ENCODE peak calls at places on chromosomes 16 and 17, in ten cellular contexts. One of them, this sample, is unnamed.

GRCh38 chr17:73465851-73466250 is 154.1 kb upstream of the CDC42EP4 start:
- DNase-seq in NCI-H2081: no peak
- DNase-seq in GM10248: no peak
- DNase-seq in retina: no peak
- DNase-seq in iris pigment epithelial cell: no peak
- DNase-seq in HL-60: no peak
- DNase-seq in activated CD8-positive, alpha-beta memory T cell treated with anti-CD3 and anti-CD28 coated beads, Interleukin-2, amount 50 U/mL, for 4 hours: no peak
- DNase-seq in NCI-H774: no peak
- DNase-seq in NCI-H1417: no peak
- DNase-seq in EL: no peak
- DNase-seq in this sample: no peak

GRCh38 chr16:9077001-9077809 is 14.2 kb upstream of the HAPSTR1 start:
- DNase-seq in NCI-H2081: no peak
- DNase-seq in GM10248: no peak
- DNase-seq in retina: no peak
- DNase-seq in iris pigment epithelial cell: peak
- DNase-seq in HL-60: peak
- DNase-seq in activated CD8-positive, alpha-beta memory T cell treated with anti-CD3 and anti-CD28 coated beads, Interleukin-2, amount 50 U/mL, for 4 hours: no peak
- DNase-seq in NCI-H774: no peak
- DNase-seq in NCI-H1417: no peak
- DNase-seq in EL: peak
- DNase-seq in this sample: no peak

GRCh38 chr16:64428463-64428862 is 693.4 kb downstream of the CDH11 start:
- DNase-seq in NCI-H2081: no peak
- DNase-seq in GM10248: no peak
- DNase-seq in retina: no peak
- DNase-seq in iris pigment epithelial cell: peak
- DNase-seq in HL-60: no peak
- DNase-seq in activated CD8-positive, alpha-beta memory T cell treated with anti-CD3 and anti-CD28 coated beads, Interleukin-2, amount 50 U/mL, for 4 hours: no peak
- DNase-seq in NCI-H774: no peak
- DNase-seq in NCI-H1417: no peak
- DNase-seq in EL: peak
- DNase-seq in this sample: no peak

GRCh38 chr17:49715717-49716279 is 8.0 kb upstream of the SLC35B1 start:
- DNase-seq in NCI-H2081: peak
- DNase-seq in GM10248: no peak
- DNase-seq in retina: no peak
- DNase-seq in iris pigment epithelial cell: no peak
- DNase-seq in HL-60: no peak
- DNase-seq in activated CD8-positive, alpha-beta memory T cell treated with anti-CD3 and anti-CD28 coated beads, Interleukin-2, amount 50 U/mL, for 4 hours: peak
- DNase-seq in NCI-H774: no peak
- DNase-seq in NCI-H1417: no peak
- DNase-seq in EL: no peak
- DNase-seq in this sample: no peak

GRCh38 chr16:20056436-20056835 is 17.3 kb downstream of the GPR139 start:
- DNase-seq in NCI-H2081: no peak
- DNase-seq in GM10248: no peak
- DNase-seq in retina: no peak
- DNase-seq in iris pigment epithelial cell: no peak
- DNase-seq in HL-60: no peak
- DNase-seq in activated CD8-positive, alpha-beta memory T cell treated with anti-CD3 and anti-CD28 coated beads, Interleukin-2, amount 50 U/mL, for 4 hours: no peak
- DNase-seq in NCI-H774: no peak
- DNase-seq in NCI-H1417: no peak
- DNase-seq in EL: no peak
- DNase-seq in this sample: no peak

GRCh38 chr17:79050591-79050990 is 24.0 kb upstream of the ENGASE start:
- DNase-seq in NCI-H2081: no peak
- DNase-seq in GM10248: no peak
- DNase-seq in retina: no peak
- DNase-seq in iris pigment epithelial cell: no peak
- DNase-seq in HL-60: no peak
- DNase-seq in activated CD8-positive, alpha-beta memory T cell treated with anti-CD3 and anti-CD28 coated beads, Interleukin-2, amount 50 U/mL, for 4 hours: no peak
- DNase-seq in NCI-H774: no peak
- DNase-seq in NCI-H1417: no peak
- DNase-seq in EL: no peak
- DNase-seq in this sample: no peak

GRCh38 chr16:58513874-58514273 is 1.4 kb upstream of the SETD6 start:
- DNase-seq in NCI-H2081: no peak
- DNase-seq in GM10248: no peak
- DNase-seq in retina: no peak
- DNase-seq in iris pigment epithelial cell: peak
- DNase-seq in HL-60: no peak
- DNase-seq in activated CD8-positive, alpha-beta memory T cell treated with anti-CD3 and anti-CD28 coated beads, Interleukin-2, amount 50 U/mL, for 4 hours: no peak
- DNase-seq in NCI-H774: no peak
- DNase-seq in NCI-H1417: no peak
- DNase-seq in EL: peak
- DNase-seq in this sample: no peak

GRCh38 chr17:10879110-10879509 is 41.2 kb upstream of the PIRT start:
- DNase-seq in NCI-H2081: no peak
- DNase-seq in GM10248: no peak
- DNase-seq in retina: peak
- DNase-seq in iris pigment epithelial cell: peak
- DNase-seq in HL-60: peak
- DNase-seq in activated CD8-positive, alpha-beta memory T cell treated with anti-CD3 and anti-CD28 coated beads, Interleukin-2, amount 50 U/mL, for 4 hours: no peak
- DNase-seq in NCI-H774: no peak
- DNase-seq in NCI-H1417: no peak
- DNase-seq in EL: no peak
- DNase-seq in this sample: no peak

GRCh38 chr17:40035162-40035559 is 19.0 kb downstream of the MED24 start:
- DNase-seq in NCI-H2081: no peak
- DNase-seq in GM10248: no peak
- DNase-seq in retina: peak
- DNase-seq in iris pigment epithelial cell: peak
- DNase-seq in HL-60: peak
- DNase-seq in activated CD8-positive, alpha-beta memory T cell treated with anti-CD3 and anti-CD28 coated beads, Interleukin-2, amount 50 U/mL, for 4 hours: no peak
- DNase-seq in NCI-H774: peak
- DNase-seq in NCI-H1417: no peak
- DNase-seq in EL: peak
- DNase-seq in this sample: no peak

GRCh38 chr16:27298132-27298531 is 15.6 kb upstream of the IL4R start:
- DNase-seq in NCI-H2081: no peak
- DNase-seq in GM10248: no peak
- DNase-seq in retina: no peak
- DNase-seq in iris pigment epithelial cell: no peak
- DNase-seq in HL-60: no peak
- DNase-seq in activated CD8-positive, alpha-beta memory T cell treated with anti-CD3 and anti-CD28 coated beads, Interleukin-2, amount 50 U/mL, for 4 hours: no peak
- DNase-seq in NCI-H774: no peak
- DNase-seq in NCI-H1417: no peak
- DNase-seq in EL: no peak
- DNase-seq in this sample: no peak

GRCh38 chr17:29664743-29665479 is 42.2 kb upstream of the CORO6 start:
- DNase-seq in NCI-H2081: no peak
- DNase-seq in GM10248: peak
- DNase-seq in retina: no peak
- DNase-seq in iris pigment epithelial cell: peak
- DNase-seq in HL-60: no peak
- DNase-seq in activated CD8-positive, alpha-beta memory T cell treated with anti-CD3 and anti-CD28 coated beads, Interleukin-2, amount 50 U/mL, for 4 hours: no peak
- DNase-seq in NCI-H774: no peak
- DNase-seq in NCI-H1417: no peak
- DNase-seq in EL: peak
- DNase-seq in this sample: no peak

GRCh38 chr16:30893082-30893743 is 664 bp downstream of the BCL7C start:
- DNase-seq in NCI-H2081: no peak
- DNase-seq in GM10248: no peak
- DNase-seq in retina: no peak
- DNase-seq in iris pigment epithelial cell: no peak
- DNase-seq in HL-60: peak
- DNase-seq in activated CD8-positive, alpha-beta memory T cell treated with anti-CD3 and anti-CD28 coated beads, Interleukin-2, amount 50 U/mL, for 4 hours: no peak
- DNase-seq in NCI-H774: no peak
- DNase-seq in NCI-H1417: no peak
- DNase-seq in EL: no peak
- DNase-seq in this sample: no peak

GRCh38 chr17:58176200-58176599 is 9.4 kb downstream of the OR4D2 start:
- DNase-seq in NCI-H2081: no peak
- DNase-seq in GM10248: no peak
- DNase-seq in retina: no peak
- DNase-seq in iris pigment epithelial cell: peak
- DNase-seq in HL-60: no peak
- DNase-seq in activated CD8-positive, alpha-beta memory T cell treated with anti-CD3 and anti-CD28 coated beads, Interleukin-2, amount 50 U/mL, for 4 hours: no peak
- DNase-seq in NCI-H774: no peak
- DNase-seq in NCI-H1417: no peak
- DNase-seq in EL: no peak
- DNase-seq in this sample: no peak

GRCh38 chr16:892536-893255 is 78.1 kb downstream of the LMF1 start:
- DNase-seq in NCI-H2081: no peak
- DNase-seq in GM10248: no peak
- DNase-seq in retina: no peak
- DNase-seq in iris pigment epithelial cell: no peak
- DNase-seq in HL-60: no peak
- DNase-seq in activated CD8-positive, alpha-beta memory T cell treated with anti-CD3 and anti-CD28 coated beads, Interleukin-2, amount 50 U/mL, for 4 hours: no peak
- DNase-seq in NCI-H774: no peak
- DNase-seq in NCI-H1417: no peak
- DNase-seq in EL: no peak
- DNase-seq in this sample: no peak

GRCh38 chr17:49995055-49995738 is at the start of gene DLX3:
- DNase-seq in NCI-H2081: peak
- DNase-seq in GM10248: no peak
- DNase-seq in retina: peak
- DNase-seq in iris pigment epithelial cell: peak
- DNase-seq in HL-60: peak
- DNase-seq in activated CD8-positive, alpha-beta memory T cell treated with anti-CD3 and anti-CD28 coated beads, Interleukin-2, amount 50 U/mL, for 4 hours: no peak
- DNase-seq in NCI-H774: peak
- DNase-seq in NCI-H1417: peak
- DNase-seq in EL: peak
- DNase-seq in this sample: peak

GRCh38 chr17:31538080-31538762 is 146.7 kb downstream of the RAB11FIP4 start:
- DNase-seq in NCI-H2081: no peak
- DNase-seq in GM10248: peak
- DNase-seq in retina: no peak
- DNase-seq in iris pigment epithelial cell: no peak
- DNase-seq in HL-60: no peak
- DNase-seq in activated CD8-positive, alpha-beta memory T cell treated with anti-CD3 and anti-CD28 coated beads, Interleukin-2, amount 50 U/mL, for 4 hours: no peak
- DNase-seq in NCI-H774: no peak
- DNase-seq in NCI-H1417: no peak
- DNase-seq in EL: no peak
- DNase-seq in this sample: no peak

GRCh38 chr16:88524274-88524972 is 45.8 kb upstream of the ZC3H18 start:
- DNase-seq in NCI-H2081: no peak
- DNase-seq in GM10248: no peak
- DNase-seq in retina: no peak
- DNase-seq in iris pigment epithelial cell: no peak
- DNase-seq in HL-60: no peak
- DNase-seq in activated CD8-positive, alpha-beta memory T cell treated with anti-CD3 and anti-CD28 coated beads, Interleukin-2, amount 50 U/mL, for 4 hours: no peak
- DNase-seq in NCI-H774: no peak
- DNase-seq in NCI-H1417: no peak
- DNase-seq in EL: no peak
- DNase-seq in this sample: no peak

GRCh38 chr17:72338847-72339790 is 218.3 kb downstream of the SOX9 start:
- DNase-seq in NCI-H2081: no peak
- DNase-seq in GM10248: no peak
- DNase-seq in retina: peak
- DNase-seq in iris pigment epithelial cell: peak
- DNase-seq in HL-60: no peak
- DNase-seq in activated CD8-positive, alpha-beta memory T cell treated with anti-CD3 and anti-CD28 coated beads, Interleukin-2, amount 50 U/mL, for 4 hours: no peak
- DNase-seq in NCI-H774: peak
- DNase-seq in NCI-H1417: no peak
- DNase-seq in EL: peak
- DNase-seq in this sample: no peak

GRCh38 chr17:83081561-83082201 is 2.3 kb downstream of the METRNL start:
- DNase-seq in NCI-H2081: no peak
- DNase-seq in GM10248: peak
- DNase-seq in retina: peak
- DNase-seq in iris pigment epithelial cell: no peak
- DNase-seq in HL-60: no peak
- DNase-seq in activated CD8-positive, alpha-beta memory T cell treated with anti-CD3 and anti-CD28 coated beads, Interleukin-2, amount 50 U/mL, for 4 hours: peak
- DNase-seq in NCI-H774: no peak
- DNase-seq in NCI-H1417: no peak
- DNase-seq in EL: no peak
- DNase-seq in this sample: no peak

GRCh38 chr16:56985288-56985961 is 3.9 kb upstream of the NLRC5 start:
- DNase-seq in NCI-H2081: no peak
- DNase-seq in GM10248: no peak
- DNase-seq in retina: peak
- DNase-seq in iris pigment epithelial cell: peak
- DNase-seq in HL-60: no peak
- DNase-seq in activated CD8-positive, alpha-beta memory T cell treated with anti-CD3 and anti-CD28 coated beads, Interleukin-2, amount 50 U/mL, for 4 hours: peak
- DNase-seq in NCI-H774: no peak
- DNase-seq in NCI-H1417: peak
- DNase-seq in EL: peak
- DNase-seq in this sample: no peak

GRCh38 chr16:75108792-75109731 is 7.5 kb downstream of the LDHD start:
- DNase-seq in NCI-H2081: no peak
- DNase-seq in GM10248: peak
- DNase-seq in retina: no peak
- DNase-seq in iris pigment epithelial cell: peak
- DNase-seq in HL-60: peak
- DNase-seq in activated CD8-positive, alpha-beta memory T cell treated with anti-CD3 and anti-CD28 coated beads, Interleukin-2, amount 50 U/mL, for 4 hours: peak
- DNase-seq in NCI-H774: no peak
- DNase-seq in NCI-H1417: peak
- DNase-seq in EL: peak
- DNase-seq in this sample: no peak

GRCh38 chr17:17067277-17067676 is 25.0 kb downstream of the MPRIP start:
- DNase-seq in NCI-H2081: no peak
- DNase-seq in GM10248: no peak
- DNase-seq in retina: no peak
- DNase-seq in iris pigment epithelial cell: peak
- DNase-seq in HL-60: no peak
- DNase-seq in activated CD8-positive, alpha-beta memory T cell treated with anti-CD3 and anti-CD28 coated beads, Interleukin-2, amount 50 U/mL, for 4 hours: no peak
- DNase-seq in NCI-H774: no peak
- DNase-seq in NCI-H1417: no peak
- DNase-seq in EL: peak
- DNase-seq in this sample: no peak

GRCh38 chr16:4694664-4695451 is 1.5 kb downstream of the NUDT16L1 start:
- DNase-seq in NCI-H2081: no peak
- DNase-seq in GM10248: no peak
- DNase-seq in retina: no peak
- DNase-seq in iris pigment epithelial cell: no peak
- DNase-seq in HL-60: no peak
- DNase-seq in activated CD8-positive, alpha-beta memory T cell treated with anti-CD3 and anti-CD28 coated beads, Interleukin-2, amount 50 U/mL, for 4 hours: no peak
- DNase-seq in NCI-H774: no peak
- DNase-seq in NCI-H1417: no peak
- DNase-seq in EL: no peak
- DNase-seq in this sample: no peak